ENCODE peak calls at places on chromosomes 2 and 18, in ten cellular contexts. D is WTC11; F is body of pancreas; R is left ventricle myocardium inferior; A is GF-D8; T is LoVo; Z is NCI-H187; X is DMS153; M is T-helper 1 cell; H is CD8-positive, alpha-beta memory T cell. L is an unnamed sample.

GRCh38 chr2:43303120-43303519 is 76.7 kb upstream of the ZFP36L2 start:
- DNase-seq in D (no peak), F (no peak), R (no peak), A (no peak), T (no peak), Z (no peak), X (no peak), M (no peak), H (no peak), L (no peak)

GRCh38 chr2:66440011-66440542 is 5.2 kb downstream of the MEIS1 start:
- DNase-seq in D (no peak), F (no peak), R (peak), A (no peak), T (no peak), Z (no peak), X (no peak), M (no peak), H (no peak), L (no peak)

GRCh38 chr2:143649226-143649625 is 520.0 kb downstream of the ARHGAP15 start:
- DNase-seq in D (no peak), F (no peak), R (no peak), A (no peak), T (no peak), Z (no peak), X (no peak), M (no peak), H (no peak), L (no peak)

GRCh38 chr18:62122330-62122729 is 64.5 kb downstream of the PIGN start:
- DNase-seq in D (no peak), F (no peak), R (no peak), A (no peak), T (no peak), Z (no peak), X (no peak), M (no peak), H (no peak), L (no peak)

GRCh38 chr2:24580561-24580960 is 89.5 kb downstream of the NCOA1 start:
- DNase-seq in D (no peak), F (no peak), R (no peak), A (no peak), T (no peak), Z (no peak), X (no peak), M (no peak), H (no peak), L (no peak)

GRCh38 chr2:38610851-38611801 is 8.4 kb upstream of the HNRNPLL start:
- DNase-seq in D (no peak), F (no peak), R (no peak), A (no peak), T (no peak), Z (no peak), X (no peak), M (no peak), H (no peak), L (no peak)

GRCh38 chr2:233124449-233125080 is 64.4 kb downstream of the INPP5D start:
- DNase-seq in D (no peak), F (peak), R (no peak), A (no peak), T (no peak), Z (no peak), X (no peak), M (no peak), H (no peak), L (no peak)

GRCh38 chr2:15383695-15384350 is 177.3 kb downstream of the NBAS start:
- DNase-seq in D (no peak), F (no peak), R (no peak), A (no peak), T (no peak), Z (no peak), X (no peak), M (no peak), H (no peak), L (no peak)

GRCh38 chr2:63047534-63048281 is 2.9 kb upstream of the OTX1 start:
- DNase-seq in D (peak), F (no peak), R (no peak), A (no peak), T (no peak), Z (no peak), X (peak), M (no peak), H (no peak), L (no peak)

GRCh38 chr2:119367472-119368099 is 809 bp downstream of the DBI start:
- DNase-seq in D (peak), F (peak), R (peak), A (no peak), T (peak), Z (no peak), X (no peak), M (peak), H (peak), L (peak)

GRCh38 chr2:140863713-140864112 is 1267.1 kb downstream of the LRP1B start:
- DNase-seq in D (no peak), F (no peak), R (no peak), A (no peak), T (peak), Z (no peak), X (peak), M (no peak), H (no peak), L (no peak)

GRCh38 chr2:187003611-187004010 is 154.6 kb upstream of the ZSWIM2 start:
- DNase-seq in D (no peak), F (no peak), R (no peak), A (no peak), T (no peak), Z (no peak), X (no peak), M (no peak), H (no peak), L (no peak)

GRCh38 chr18:421236-422155 is 79.0 kb downstream of the COLEC12 start:
- DNase-seq in D (no peak), F (peak), R (no peak), A (no peak), T (peak), Z (no peak), X (no peak), M (no peak), H (no peak), L (no peak)